ENCODE peak calls at places on chromosome 14, in ten cellular contexts. E is HCT116, F is right lobe of liver, P is K562, A is GM12878, W is upper lobe of left lung, V is body of pancreas, S is gastrocnemius medialis, M is A549, B is heart left ventricle. Q is an unnamed sample.

GRCh38 chr14:47040490-47040889 is 388.9 kb upstream of the RPL10L start:
- ATAC-seq in P (no peak), E (peak; percentile 58), S (no peak), M (no peak), V (no peak), F (peak; percentile 96), W (peak; percentile 21), B (no peak), A (no peak), Q (no peak)

GRCh38 chr14:66645716-66646115 is 137.8 kb downstream of the GPHN start:
- ATAC-seq in S (no peak), W (no peak), A (no peak), V (no peak), F (no peak), M (no peak), B (no peak), P (no peak), E (no peak), Q (no peak)

GRCh38 chr14:90781344-90781761 is 34.9 kb downstream of the TTC7B start:
- ATAC-seq in M (no peak), F (no peak), A (no peak), W (no peak), B (no peak), V (no peak), S (no peak), E (no peak), P (no peak), Q (no peak)

GRCh38 chr14:55533960-55534359 is 46.0 kb upstream of the KTN1 start:
- ATAC-seq in E (no peak), S (no peak), F (no peak), M (no peak), W (no peak), B (no peak), V (no peak), A (no peak), P (no peak), Q (no peak)

GRCh38 chr14:77485901-77486678 is 12.5 kb downstream of the ISM2 start:
- ATAC-seq in M (peak; percentile 85), S (no peak), P (no peak), B (no peak), W (no peak), F (no peak), E (peak; percentile 42), V (no peak), A (no peak), Q (no peak)

GRCh38 chr14:54606178-54606577 is 39.2 kb downstream of the SAMD4A start:
- ATAC-seq in M (peak; percentile 42), S (peak; percentile 17), E (no peak), P (no peak), B (peak; percentile 97), A (no peak), F (no peak), W (peak; percentile 11), V (no peak), Q (no peak)

GRCh38 chr14:54396183-54396492 is 669 bp upstream of the CDKN3 start:
- ATAC-seq in M (no peak), E (no peak), W (no peak), B (no peak), S (no peak), P (no peak), V (no peak), A (no peak), F (no peak), Q (no peak)

GRCh38 chr14:97604731-97605130 is 807.5 kb downstream of the VRK1 start:
- ATAC-seq in B (no peak), V (no peak), S (no peak), M (no peak), E (no peak), W (no peak), P (no peak), F (no peak), A (no peak), Q (no peak)

GRCh38 chr14:104686624-104687517 is 2.5 kb upstream of the INF2 start:
- ATAC-seq in A (no peak), W (no peak), V (no peak), S (no peak), F (no peak), B (no peak), M (no peak), E (no peak), P (no peak), Q (no peak)

GRCh38 chr14:34172477-34173368 is 221.8 kb upstream of the EGLN3 start:
- ATAC-seq in E (no peak), W (no peak), A (no peak), V (no peak), P (no peak), M (no peak), F (no peak), B (no peak), S (no peak), Q (peak; percentile 34)

GRCh38 chr14:67690011-67690410 is 5.6 kb downstream of the RDH11 start:
- ATAC-seq in B (no peak), M (no peak), W (no peak), F (no peak), S (no peak), A (no peak), E (no peak), P (no peak), V (no peak), Q (no peak)

GRCh38 chr14:32513571-32514009 is 184.5 kb downstream of the AKAP6 start:
- ATAC-seq in P (no peak), S (no peak), W (no peak), F (no peak), V (no peak), A (no peak), E (peak; percentile 53), M (no peak), B (no peak), Q (no peak)

DNA sequence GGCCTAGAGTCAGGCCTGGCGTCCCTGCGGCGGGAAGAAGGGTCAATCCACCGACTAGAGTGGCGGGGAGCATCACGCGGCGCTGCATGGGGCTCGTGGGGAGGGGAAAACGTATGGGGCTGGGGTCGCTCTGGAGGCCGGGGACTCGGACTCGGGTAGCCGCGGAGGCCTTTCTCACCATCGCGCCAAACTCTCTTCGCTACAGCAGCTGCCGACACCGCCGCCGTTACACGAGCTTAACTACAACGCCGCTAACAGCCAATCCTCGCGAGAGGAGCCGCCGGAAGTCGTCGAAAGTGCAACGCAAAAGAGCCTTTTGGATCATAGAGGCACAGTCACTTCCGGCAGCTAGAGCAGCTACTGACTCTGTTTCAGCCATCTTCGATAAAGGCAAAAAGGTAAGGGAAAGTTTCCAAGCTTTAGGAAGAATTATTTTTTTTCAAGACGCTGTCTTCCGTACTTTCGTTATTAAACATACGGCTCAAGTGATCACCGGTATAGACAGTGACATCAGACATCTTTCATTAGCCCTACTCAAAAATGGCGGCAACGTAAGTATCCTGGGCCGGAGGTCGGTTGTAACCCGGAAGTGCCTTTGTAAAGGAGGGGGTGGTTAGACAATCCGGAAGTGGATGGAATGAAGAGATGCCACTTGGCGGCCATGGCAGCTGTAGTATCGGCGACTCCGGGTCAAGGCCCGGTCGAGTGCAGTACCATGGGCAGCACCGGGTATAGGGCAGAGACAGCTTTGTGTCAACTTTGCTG is at the start of the genes ERH and SLC39A9:
- ATAC-seq in P (peak; percentile 87), S (peak; percentile 99), E (peak; percentile 91), F (peak; percentile 96), W (peak; percentile 98), A (peak; percentile 85), V (peak; percentile 98), M (peak; percentile 96), B (peak; percentile 97), Q (peak; percentile 99)
- TF ChIP-seq POLR2A in P (peak; percentile 85), S (peak; percentile 71), E (peak; percentile 87), F (peak; percentile 60), W (peak; percentile 71), A (peak; percentile 91), V (peak; percentile 89), M (peak; percentile 85), B (peak; percentile 41), Q (peak; percentile 53)

GRCh38 chr14:31025335-31026075 is at the start of gene AP4S1:
- ATAC-seq in E (peak; percentile 44), S (peak; percentile 51), A (peak; percentile 46), P (peak; percentile 66), W (peak; percentile 65), M (peak; percentile 73), B (peak; percentile 21), V (peak; percentile 8), F (peak; percentile 19), Q (no peak)
- TF ChIP-seq POLR2A in E (no peak), S (no peak), A (peak; percentile 32), P (peak; percentile 65), W (no peak), M (peak; percentile 36), B (no peak), V (no peak), F (no peak), Q (no peak)

GRCh38 chr14:70602254-70602653 is 1.8 kb upstream of the MED6 start:
- ATAC-seq in B (no peak), M (no peak), W (no peak), A (peak; percentile 75), E (no peak), S (no peak), V (no peak), F (no peak), P (no peak), Q (no peak)

GRCh38 chr14:70595443-70596185 is 4.8 kb downstream of the MED6 start:
- ATAC-seq in S (no peak), F (no peak), A (no peak), E (no peak), W (no peak), M (no peak), B (no peak), P (no peak), V (no peak), Q (no peak)

GRCh38 chr14:70601162-70601561 is 707 bp upstream of the MED6 start:
- ATAC-seq in F (no peak), B (no peak), W (peak; percentile 82), S (peak; percentile 13), A (no peak), P (no peak), M (peak; percentile 35), V (peak; percentile 8), E (no peak), Q (no peak)

DNA sequence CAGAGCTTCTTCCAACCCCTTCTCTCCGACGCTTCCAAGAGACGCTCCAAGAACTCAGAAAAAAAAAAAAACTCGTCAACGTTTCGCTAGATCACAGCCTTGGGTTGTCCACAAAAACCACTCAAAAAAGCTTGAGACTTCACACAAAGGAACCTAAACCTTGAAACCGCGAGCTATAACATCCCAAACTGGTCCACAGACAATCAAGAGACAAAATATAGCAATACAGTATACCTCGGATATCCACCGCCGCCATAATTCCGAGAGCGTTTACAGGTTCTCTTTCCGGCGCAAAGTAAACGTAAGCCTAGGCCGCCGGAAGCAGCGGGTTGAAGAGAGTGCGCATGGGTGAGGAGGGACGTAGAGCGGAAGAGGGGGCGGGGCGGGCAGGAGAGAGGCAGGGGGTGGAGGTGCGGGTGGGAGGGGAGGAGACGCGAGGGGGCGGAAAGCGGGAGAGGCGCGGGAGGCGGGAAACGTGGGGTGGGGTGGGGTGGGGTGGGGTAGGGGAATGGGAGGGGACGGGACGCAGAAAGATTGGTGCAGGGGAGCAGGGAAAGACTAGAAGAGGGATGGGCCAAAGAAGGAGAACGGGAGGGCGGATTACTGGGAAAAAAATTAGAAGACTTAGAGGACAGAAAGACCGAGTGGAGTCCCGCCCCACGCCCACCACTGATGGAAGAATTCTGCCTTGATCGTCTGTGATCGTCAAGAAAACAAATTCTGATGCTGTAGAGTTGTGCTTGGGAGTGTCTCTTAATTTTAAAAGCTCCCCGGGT is at the start of gene MED6:
- ATAC-seq in F (peak; percentile 100), W (peak; percentile 98), A (peak; percentile 97), M (peak; percentile 97), P (peak; percentile 99), B (peak; percentile 100), S (peak; percentile 98), V (peak; percentile 100), E (peak; percentile 96), Q (peak; percentile 98)
- TF ChIP-seq POLR2A in F (no peak), W (peak; percentile 45), A (peak; percentile 81), M (peak; percentile 5), P (peak; percentile 83), B (no peak), S (peak; percentile 31), V (peak; percentile 70), E (no peak), Q (no peak)

GRCh38 chr14:49617846-49618519 is 2.4 kb downstream of the RPL36AL start:
- ATAC-seq in P (no peak), S (no peak), E (no peak), M (no peak), F (no peak), B (no peak), A (no peak), V (no peak), W (no peak), Q (no peak)
- TF ChIP-seq POLR2A in P (peak; percentile 10), S (no peak), E (no peak), M (no peak), F (no peak), B (no peak), A (peak; percentile 62), V (no peak), W (no peak), Q (no peak)

Q was measured in gastroesophageal sphincter.